ENCODE peak calls at places on chromosome 4, in nine cellular contexts. K, Z, C, H, T, F, U, Q and N are unnamed samples.

GRCh38 chr4:94152466-94152865 is 55.2 kb upstream of the SMARCAD1 start:
- DNase-seq in K (no peak), Z (no peak), C (no peak), H (no peak), T (no peak), F (no peak), U (no peak), Q (no peak), N (no peak)

GRCh38 chr4:39337841-39338240 is 28.3 kb downstream of the RFC1 start:
- DNase-seq in K (no peak), Z (no peak), C (no peak), H (no peak), T (no peak), F (no peak), U (no peak), Q (no peak), N (no peak)

GRCh38 chr4:133969202-133969873 is 232.3 kb downstream of the PABPC4L start:
- DNase-seq in K (no peak), Z (no peak), C (no peak), H (no peak), T (no peak), F (no peak), U (no peak), Q (no peak), N (peak; percentile 28)

GRCh38 chr4:118281611-118282442 is 71.0 kb downstream of the PRSS12 start:
- DNase-seq in K (no peak), Z (no peak), C (peak; percentile 55), H (peak; percentile 49), T (no peak), F (no peak), U (no peak), Q (no peak), N (no peak)

GRCh38 chr4:117481742-117482141 is 396.4 kb upstream of the TRAM1L1 start:
- DNase-seq in K (no peak), Z (no peak), C (no peak), H (no peak), T (no peak), F (no peak), U (no peak), Q (no peak), N (no peak)

GRCh38 chr4:158996669-158997074 is 106.2 kb upstream of the RAPGEF2 start:
- DNase-seq in K (no peak), Z (no peak), C (no peak), H (no peak), T (no peak), F (no peak), U (no peak), Q (peak; percentile 32), N (peak; percentile 33)

GRCh38 chr4:55218041-55218440 is 92.6 kb upstream of the KDR start:
- DNase-seq in K (no peak), Z (no peak), C (no peak), H (no peak), T (no peak), F (no peak), U (no peak), Q (no peak), N (no peak)

GRCh38 chr4:93384211-93384610 is 444.3 kb upstream of the ATOH1 start:
- DNase-seq in K (no peak), Z (no peak), C (no peak), H (no peak), T (no peak), F (no peak), U (no peak), Q (no peak), N (no peak)

GRCh38 chr4:158176776-158177175 is 4.0 kb upstream of the GASK1B start:
- DNase-seq in K (no peak), Z (no peak), C (no peak), H (no peak), T (no peak), F (no peak), U (no peak), Q (no peak), N (no peak)

GRCh38 chr4:89661490-89661889 is 175.5 kb downstream of the SNCA start:
- DNase-seq in K (no peak), Z (no peak), C (no peak), H (no peak), T (no peak), F (no peak), U (no peak), Q (peak; percentile 6), N (no peak)

GRCh38 chr4:39699676-39700409 is 1.9 kb downstream of the UBE2K start:
- DNase-seq in K (no peak), Z (no peak), C (no peak), H (no peak), T (no peak), F (no peak), U (no peak), Q (no peak), N (no peak)

GRCh38 chr4:118981839-118982381 is 93.3 kb downstream of the SYNPO2 start:
- DNase-seq in K (no peak), Z (peak; percentile 68), C (no peak), H (peak; percentile 63), T (no peak), F (no peak), U (no peak), Q (peak; percentile 26), N (peak; percentile 81)

GRCh38 chr4:1572964-1573720 is 111.0 kb downstream of the FAM53A start:
- DNase-seq in K (no peak), Z (no peak), C (no peak), H (no peak), T (no peak), F (no peak), U (no peak), Q (no peak), N (no peak)

GRCh38 chr4:137597751-137598493 is 65.6 kb upstream of the PCDH18 start:
- DNase-seq in K (no peak), Z (no peak), C (no peak), H (no peak), T (no peak), F (no peak), U (no peak), Q (no peak), N (no peak)

GRCh38 chr4:26271703-26272102 is 49.1 kb upstream of the RBPJ start:
- DNase-seq in K (no peak), Z (no peak), C (no peak), H (no peak), T (no peak), F (no peak), U (no peak), Q (no peak), N (no peak)

GRCh38 chr4:89316931-89317366 is 9.3 kb upstream of the GPRIN3 start:
- DNase-seq in K (no peak), Z (no peak), C (no peak), H (no peak), T (no peak), F (no peak), U (no peak), Q (no peak), N (no peak)

GRCh38 chr4:76213415-76214268 is at the start of gene SCARB2:
- DNase-seq in K (no peak), Z (peak; percentile 91), C (peak; percentile 93), H (peak; percentile 93), T (peak; percentile 98), F (peak; percentile 95), U (no peak), Q (peak; percentile 70), N (peak; percentile 94)
- TF ChIP-seq POLR2A in K (peak; percentile 76), Z (peak; percentile 76), C (peak; percentile 97), H (peak; percentile 79), T (peak; percentile 96), F (no peak), U (peak; percentile 17), Q (peak; percentile 72), N (peak; percentile 78)

GRCh38 chr4:184263910-184264732 is 46.4 kb upstream of the ENPP6 start:
- DNase-seq in K (no peak), Z (peak; percentile 96), C (peak; percentile 90), H (peak; percentile 96), T (no peak), F (peak; percentile 94), U (peak; percentile 95), Q (peak; percentile 47), N (peak; percentile 99)

GRCh38 chr4:184267206-184267608 is 49.5 kb upstream of the ENPP6 start:
- DNase-seq in K (no peak), Z (no peak), C (no peak), H (no peak), T (no peak), F (no peak), U (peak; percentile 14), Q (no peak), N (no peak)

GRCh38 chr4:184267673-184268573 is 50.2 kb upstream of the ENPP6 start:
- DNase-seq in K (peak; percentile 99), Z (peak; percentile 77), C (peak; percentile 70), H (peak; percentile 41), T (no peak), F (no peak), U (peak; percentile 82), Q (peak; percentile 40), N (peak; percentile 43)

GRCh38 chr4:184263461-184263860 is 45.8 kb upstream of the ENPP6 start:
- DNase-seq in K (no peak), Z (no peak), C (no peak), H (no peak), T (no peak), F (no peak), U (no peak), Q (no peak), N (no peak)

DNA sequence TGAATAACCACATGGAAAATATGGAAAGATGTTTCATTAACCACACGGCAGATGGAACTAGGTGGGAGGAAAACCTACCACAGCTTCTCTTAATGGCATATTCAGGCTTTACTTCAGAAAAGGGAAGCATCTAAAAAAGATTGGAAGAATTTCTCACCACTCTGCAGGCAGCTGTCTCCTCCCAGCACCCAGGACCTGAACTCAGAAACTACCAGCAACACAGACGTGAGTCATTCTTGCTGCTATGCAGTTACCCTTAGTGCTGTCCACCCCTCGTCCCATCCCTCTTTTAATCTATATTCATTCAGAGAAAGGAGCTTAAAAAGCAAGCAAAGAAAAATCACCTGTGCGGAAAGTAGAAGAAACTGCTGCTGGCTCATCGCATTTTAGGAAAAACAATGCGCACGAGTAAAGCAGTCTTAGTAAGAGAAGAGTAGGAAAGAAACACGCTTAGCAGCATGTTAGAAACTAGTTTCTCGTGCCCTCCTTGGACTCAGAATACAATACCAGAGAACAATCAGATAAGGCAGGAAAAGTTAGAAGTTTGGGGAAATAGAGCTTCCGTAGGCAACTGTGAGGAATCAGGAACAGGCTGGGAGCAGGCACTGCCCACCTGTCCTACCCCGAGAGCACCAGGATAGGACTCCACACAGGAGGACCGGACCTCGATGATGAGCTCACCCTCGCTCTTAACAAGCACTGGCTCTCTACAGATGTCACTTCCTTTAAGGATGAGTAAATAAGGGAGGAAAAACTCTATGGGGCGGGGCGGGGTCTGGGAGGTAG is 48.1 kb upstream of the ENPP6 start:
- DNase-seq in K (no peak), Z (peak; percentile 49), C (no peak), H (no peak), T (no peak), F (no peak), U (no peak), Q (peak; percentile 49), N (no peak)
- TF ChIP-seq POLR2A in K (peak; percentile 85), Z (no peak), C (no peak), H (no peak), T (no peak), F (no peak), U (no peak), Q (peak; percentile 17), N (no peak)

GRCh38 chr4:101347267-101347556 is at the start of gene PPP3CA:
- DNase-seq in K (no peak), Z (no peak), C (no peak), H (no peak), T (no peak), F (no peak), U (no peak), Q (no peak), N (no peak)
- TF ChIP-seq POLR2A in K (peak; percentile 35), Z (no peak), C (peak; percentile 78), H (peak; percentile 9), T (peak; percentile 84), F (no peak), U (no peak), Q (peak; percentile 57), N (peak; percentile 74)

GRCh38 chr4:83112678-83113428 is 1.7 kb downstream of the PLAC8 start:
- DNase-seq in K (peak; percentile 50), Z (peak; percentile 26), C (no peak), H (no peak), T (no peak), F (no peak), U (no peak), Q (peak; percentile 8), N (no peak)
- TF ChIP-seq POLR2A in K (peak; percentile 57), Z (no peak), C (no peak), H (no peak), T (no peak), F (no peak), U (no peak), Q (no peak), N (no peak)